ENCODE peak calls at places on chromosomes 5 and 9, in six cellular contexts. L is heart right ventricle, I is IMR-90, J is cardiac muscle cell, Q is fibroblast of the aortic adventitia, E is psoas muscle. Z is an unnamed sample.

GRCh38 chr9:128684325-128685021 is 4.5 kb upstream of the SET start:
- DNase-seq in I (peak), J (peak), Q (peak), E (peak), L (peak), Z (peak)

GRCh38 chr5:131630208-131630962 is 4.6 kb downstream of the RAPGEF6 start:
- DNase-seq in L (no peak), I (no peak), J (no peak), Q (no peak), E (no peak), Z (no peak)

GRCh38 chr9:132586830-132587483 is 4.6 kb downstream of the BARHL1 start:
- DNase-seq in L (no peak), Q (no peak), J (no peak), E (peak), I (no peak), Z (no peak)

GRCh38 chr5:122870219-122870856 is 24.9 kb downstream of the SNX24 start:
- DNase-seq in E (no peak), J (no peak), Q (peak), I (peak), L (no peak), Z (peak)

GRCh38 chr5:67372887-67373286 is 176.3 kb upstream of the CD180 start:
- DNase-seq in L (no peak), J (no peak), Q (no peak), I (no peak), E (no peak), Z (no peak)

GRCh38 chr9:110016340-110016739 is 191.6 kb downstream of the C9orf152 start:
- DNase-seq in I (peak), Q (peak), J (no peak), E (no peak), L (no peak), Z (peak)

GRCh38 chr9:121350993-121351561 is 19.0 kb downstream of the STOM start:
- DNase-seq in J (peak), L (peak), I (peak), Q (peak), E (peak), Z (peak)

GRCh38 chr5:2139478-2139877 is 256.8 kb upstream of the IRX4 start:
- DNase-seq in Q (no peak), L (no peak), I (no peak), E (no peak), J (no peak), Z (no peak)

GRCh38 chr9:126097679-126098078 is 228.9 kb upstream of the MVB12B start:
- DNase-seq in Q (no peak), L (no peak), E (no peak), I (no peak), J (no peak), Z (no peak)

GRCh38 chr9:93673271-93673843 is 97.0 kb downstream of the PHF2 start:
- DNase-seq in E (peak), J (no peak), I (no peak), L (peak), Q (peak), Z (no peak)

GRCh38 chr5:134224905-134225779 is 731 bp downstream of the PPP2CA start:
- DNase-seq in J (peak), I (peak), Q (peak), L (peak), E (peak), Z (peak)

GRCh38 chr5:123097483-123097870 is 8.4 kb downstream of the PRDM6 start:
- DNase-seq in E (no peak), Q (no peak), L (no peak), J (no peak), I (no peak), Z (no peak)

GRCh38 chr5:149037819-149038218 is 25.0 kb downstream of the SH3TC2 start:
- DNase-seq in E (no peak), L (no peak), Q (no peak), I (no peak), J (no peak), Z (no peak)

GRCh38 chr9:77952641-77953341 is 78.8 kb downstream of the GNAQ start:
- DNase-seq in I (peak), Q (peak), L (no peak), E (no peak), J (no peak), Z (peak)

GRCh38 chr9:2281031-2281802 is 266.1 kb downstream of the SMARCA2 start:
- DNase-seq in I (peak), L (no peak), Q (peak), E (no peak), J (peak), Z (no peak)

GRCh38 chr5:43772601-43773031 is 169.6 kb downstream of the NNT start:
- DNase-seq in J (no peak), Q (peak), I (peak), E (no peak), L (no peak), Z (no peak)

GRCh38 chr5:139374909-139375308 is 8.2 kb downstream of the SLC23A1 start:
- DNase-seq in Q (no peak), L (no peak), J (no peak), I (no peak), E (no peak), Z (no peak)

GRCh38 chr9:94903961-94904421 is 177.5 kb downstream of the AOPEP start:
- DNase-seq in J (no peak), Q (peak), I (peak), E (no peak), L (no peak), Z (peak)

GRCh38 chr9:133889498-133890301 is 102.4 kb downstream of the VAV2 start:
- DNase-seq in J (no peak), I (peak), E (no peak), L (no peak), Q (no peak), Z (peak)

GRCh38 chr9:91817493-91818225 is 132.4 kb downstream of the ROR2 start:
- DNase-seq in I (peak), Q (peak), J (no peak), E (peak), L (no peak), Z (peak)

GRCh38 chr5:122921826-122922225 is 76.4 kb downstream of the SNX24 start:
- DNase-seq in Q (no peak), I (no peak), E (no peak), L (no peak), J (no peak), Z (peak)

GRCh38 chr5:180332051-180332517 is 21.1 kb downstream of the GFPT2 start:
- DNase-seq in L (no peak), I (no peak), J (no peak), E (no peak), Q (peak), Z (no peak)

GRCh38 chr5:172798422-172799215 is 27.6 kb upstream of the DUSP1 start:
- DNase-seq in J (no peak), Q (peak), I (peak), E (no peak), L (no peak), Z (peak)

GRCh38 chr5:1666812-1667588 is 132.6 kb downstream of the MRPL36 start:
- DNase-seq in E (no peak), J (peak), L (peak), I (no peak), Q (no peak), Z (no peak)

GRCh38 chr5:154647760-154648143 is 107.4 kb upstream of the LARP1 start:
- DNase-seq in Q (no peak), E (no peak), J (no peak), I (no peak), L (no peak), Z (no peak)

GRCh38 chr5:74326571-74327338 is 313.8 kb downstream of the ENC1 start:
- DNase-seq in I (peak), L (no peak), J (peak), Q (peak), E (no peak), Z (peak)

GRCh38 chr9:125747765-125748510 is 765 bp downstream of the PBX3 start:
- DNase-seq in I (no peak), J (peak), L (peak), E (peak), Q (peak), Z (peak)

GRCh38 chr9:90300901-90301688 is 341.5 kb downstream of the DIRAS2 start:
- DNase-seq in Q (peak), E (peak), J (no peak), L (no peak), I (peak), Z (peak)

GRCh38 chr9:274101-274500 is 59.4 kb downstream of the DOCK8 start:
- DNase-seq in Q (no peak), J (no peak), E (no peak), L (no peak), I (no peak), Z (no peak)

GRCh38 chr9:268616-269015 is 54.0 kb downstream of the DOCK8 start:
- DNase-seq in J (no peak), I (no peak), Q (no peak), L (no peak), E (no peak), Z (no peak)

GRCh38 chr9:270657-271237 is 56.1 kb downstream of the DOCK8 start:
- DNase-seq in Q (no peak), E (no peak), J (no peak), I (no peak), L (no peak), Z (no peak)

GRCh38 chr9:277595-278330 is 63.1 kb downstream of the DOCK8 start:
- DNase-seq in L (no peak), E (no peak), Q (no peak), J (no peak), I (no peak), Z (no peak)

DNA sequence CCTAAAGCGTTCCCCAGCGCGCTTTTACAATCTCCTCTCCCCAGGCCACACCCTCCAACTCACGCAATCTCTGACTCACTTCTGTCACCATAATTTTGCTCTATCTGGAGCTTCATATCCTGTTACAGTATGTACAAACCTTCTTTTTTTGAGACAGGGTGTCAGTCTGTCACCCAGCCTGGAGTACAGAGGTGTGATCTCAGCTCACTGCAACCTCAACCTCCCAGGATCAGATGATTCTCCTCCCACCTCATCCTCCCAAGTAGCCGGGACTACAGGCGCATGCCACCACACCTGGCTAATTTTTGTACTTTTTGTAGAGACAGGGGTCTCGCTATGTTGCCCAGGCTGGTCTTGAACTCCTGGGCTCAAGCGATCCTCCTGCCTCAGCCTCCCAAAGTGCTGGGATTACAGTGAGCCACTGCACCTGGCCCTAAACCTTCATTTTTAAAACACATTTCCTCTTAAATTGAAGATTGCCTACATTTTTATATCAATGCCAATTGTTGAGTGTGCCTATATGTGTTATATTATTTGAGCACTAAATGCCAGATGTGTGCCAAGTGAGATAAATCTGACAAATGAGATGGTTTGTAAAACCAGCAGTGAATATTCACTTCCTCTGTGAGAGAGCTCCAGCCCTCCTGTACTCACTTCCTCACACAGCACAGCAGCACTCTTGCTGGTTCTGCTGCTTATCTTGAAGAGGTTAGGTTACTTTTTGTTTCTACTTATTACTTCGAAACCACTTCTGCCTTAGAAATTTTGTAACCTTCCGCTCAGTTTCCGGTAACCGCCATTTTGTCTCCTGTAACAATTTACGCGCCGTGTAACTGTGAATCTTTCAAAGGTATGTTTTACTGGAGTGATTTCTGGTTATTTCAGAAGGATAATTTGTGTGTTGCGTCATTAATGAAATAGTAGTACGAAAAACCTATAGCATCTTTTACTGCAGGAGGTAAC is 57.9 kb downstream of the DOCK8 start:
- DNase-seq in Q (no peak), L (no peak), I (no peak), J (no peak), E (no peak), Z (no peak)
- H3K4me3 ChIP-seq in Q (no peak), L (no peak), I (no peak), J (no peak), E (peak), Z (no peak)

DNA sequence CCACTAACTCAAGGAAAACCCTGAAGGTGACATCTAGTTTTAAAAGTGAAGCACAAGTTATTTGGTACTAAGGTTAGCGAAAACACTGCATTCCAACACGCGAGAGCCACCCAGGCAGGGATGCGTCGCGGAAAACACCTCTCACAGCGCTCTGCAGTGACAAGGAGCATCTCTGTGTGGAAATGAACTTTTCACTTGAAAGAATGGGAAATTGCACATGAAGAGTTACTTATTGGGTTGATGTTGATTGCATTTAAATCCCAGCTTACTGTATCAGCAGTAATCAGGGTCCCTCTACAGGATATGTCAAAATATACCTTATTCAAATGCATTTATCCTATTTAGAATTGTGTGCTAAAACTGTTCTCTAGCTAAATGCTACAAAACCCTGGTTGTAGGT is 144.4 kb downstream of the BNC2 start:
- DNase-seq in J (no peak), I (peak), L (no peak), Q (peak), E (no peak), Z (no peak)
- TF ChIP-seq CTCF in J (no peak), I (peak), L (no peak), Q (peak), E (no peak), Z (no peak)

DNA sequence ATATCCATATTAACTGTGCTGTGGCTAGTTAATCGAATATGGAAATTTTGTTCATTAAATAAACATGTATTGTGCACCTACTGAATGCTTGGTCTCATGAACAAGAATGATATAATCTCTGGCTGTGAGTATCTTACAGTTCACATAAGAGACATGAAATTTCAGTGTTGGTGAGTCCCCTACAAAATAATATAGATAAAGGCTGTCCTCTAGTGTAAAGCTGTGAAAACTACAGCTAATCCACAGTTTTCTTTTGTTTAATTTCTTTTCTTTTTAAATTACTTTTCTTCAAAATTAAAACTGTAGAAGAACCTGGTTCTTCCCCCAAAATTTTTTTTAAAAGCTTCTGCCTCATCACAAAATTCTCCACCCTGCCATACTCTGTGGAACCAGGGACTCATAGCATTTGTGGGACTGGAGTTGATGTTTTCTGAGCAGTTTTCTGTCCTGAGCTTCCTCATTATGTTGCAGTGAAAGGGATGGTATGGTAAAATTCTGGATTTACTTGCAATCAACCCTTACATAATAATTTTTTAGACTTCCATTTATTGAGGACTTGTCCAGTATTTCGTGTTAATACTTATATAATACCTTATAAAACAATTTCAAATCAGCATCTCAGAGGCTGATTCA is 135.0 kb downstream of the STK32A start:
- DNase-seq in J (no peak), I (peak), L (no peak), E (no peak), Q (peak), Z (peak)
- H3K4me3 ChIP-seq in J (no peak), I (no peak), L (no peak), E (no peak), Q (no peak), Z (no peak)

GRCh38 chr5:95858661-95859326 is 36.3 kb upstream of the GLRX start:
- DNase-seq in E (peak), L (peak), Q (peak), I (peak), J (peak), Z (peak)

GRCh38 chr5:95857185-95857945 is 34.8 kb upstream of the GLRX start:
- DNase-seq in Q (peak), L (peak), J (no peak), E (peak), I (peak), Z (peak)

GRCh38 chr5:95859327-95860060 is 37.0 kb upstream of the GLRX start:
- DNase-seq in I (no peak), J (no peak), L (no peak), Q (no peak), E (no peak), Z (peak)

GRCh38 chr5:95858023-95858461 is 35.5 kb upstream of the GLRX start:
- DNase-seq in J (peak), Q (peak), L (no peak), I (peak), E (no peak), Z (peak)

GRCh38 chr5:95856501-95856981 is 34.0 kb upstream of the GLRX start:
- DNase-seq in Q (no peak), I (no peak), L (peak), J (peak), E (no peak), Z (no peak)
- TF ChIP-seq CTCF in Q (no peak), I (no peak), L (no peak), J (no peak), E (no peak), Z (no peak)

GRCh38 chr5:132812123-132812948 is 766 bp upstream of the SOWAHA start:
- DNase-seq in J (no peak), Q (no peak), E (no peak), L (no peak), I (no peak), Z (no peak)

GRCh38 chr5:132814441-132815294 is 1.6 kb downstream of the SOWAHA start:
- DNase-seq in I (no peak), L (no peak), J (no peak), E (no peak), Q (no peak), Z (no peak)

GRCh38 chr5:132815454-132815853 is 2.4 kb downstream of the SOWAHA start:
- DNase-seq in L (no peak), E (no peak), J (no peak), Q (peak), I (peak), Z (peak)

GRCh38 chr5:132812949-132813598 is at the start of gene SOWAHA:
- DNase-seq in E (no peak), I (no peak), J (peak), L (no peak), Q (no peak), Z (peak)

GRCh38 chr5:132813599-132814440 is 718 bp downstream of the SOWAHA start:
- DNase-seq in I (no peak), J (peak), Q (no peak), L (peak), E (peak), Z (peak)
- H3K4me3 ChIP-seq in I (peak), J (peak), Q (no peak), L (peak), E (peak), Z (no peak)